ENCODE peak calls at places on chromosome 7, in ten cellular contexts. F is retina; H is H54; R is GM13977; X is cardiac fibroblast; J is astrocyte of the spinal cord; K is mesenteric fat pad; C is psoas muscle; E is stimulated activated CD4-positive, alpha-beta T cell treated with anti-CD3 and anti-CD28 coated beads, Interleukin-1b, Interleukin-23, amount 100 ng/mL, for 24 hours; Z is activated CD8-positive, alpha-beta memory T cell treated with anti-CD3 and anti-CD28 coated beads for 1 hour. W is an unnamed sample.

GRCh38 chr7:116734736-116735135 is 62.7 kb downstream of the MET start:
- DNase-seq in F (no peak), H (no peak), R (no peak), X (no peak), J (no peak), K (no peak), C (no peak), E (no peak), Z (no peak), W (no peak)

GRCh38 chr7:132130497-132130896 is 445.8 kb downstream of the PLXNA4 start:
- DNase-seq in F (no peak), H (no peak), R (no peak), X (no peak), J (peak; percentile 67), K (no peak), C (no peak), E (no peak), Z (no peak), W (no peak)

GRCh38 chr7:85324145-85324799 is 137.4 kb upstream of the SEMA3D start:
- DNase-seq in F (no peak), H (no peak), R (no peak), X (no peak), J (no peak), K (no peak), C (no peak), E (no peak), Z (no peak), W (no peak)

GRCh38 chr7:107563072-107563760 is 504 bp downstream of the COG5 start:
- DNase-seq in F (no peak), H (peak; percentile 35), R (no peak), X (no peak), J (no peak), K (no peak), C (no peak), E (peak; percentile 23), Z (no peak), W (peak; percentile 9)

GRCh38 chr7:20064974-20065862 is 152.0 kb downstream of the MACC1 start:
- DNase-seq in F (peak; percentile 64), H (peak; percentile 39), R (peak; percentile 56), X (peak; percentile 70), J (peak; percentile 95), K (no peak), C (no peak), E (no peak), Z (no peak), W (peak; percentile 75)

GRCh38 chr7:38178695-38179344 is 775 bp downstream of the STARD3NL start:
- DNase-seq in F (no peak), H (no peak), R (peak; percentile 55), X (peak; percentile 60), J (no peak), K (no peak), C (no peak), E (peak; percentile 13), Z (no peak), W (peak; percentile 65)

GRCh38 chr7:96090756-96091155 is 231.1 kb downstream of the SLC25A13 start:
- DNase-seq in F (no peak), H (no peak), R (no peak), X (no peak), J (no peak), K (no peak), C (no peak), E (no peak), Z (no peak), W (no peak)

GRCh38 chr7:11228515-11228914 is 254.8 kb downstream of the PHF14 start:
- DNase-seq in F (no peak), H (no peak), R (no peak), X (peak; percentile 72), J (peak; percentile 22), K (no peak), C (peak; percentile 40), E (no peak), Z (no peak), W (peak; percentile 85)

GRCh38 chr7:141042222-141043193 is 27.8 kb upstream of the MRPS33 start:
- DNase-seq in F (no peak), H (no peak), R (no peak), X (no peak), J (no peak), K (no peak), C (no peak), E (no peak), Z (no peak), W (no peak)

GRCh38 chr7:139648941-139649425 is 125.5 kb downstream of the CLEC2L start:
- DNase-seq in F (peak; percentile 54), H (no peak), R (peak; percentile 73), X (no peak), J (peak; percentile 30), K (no peak), C (peak; percentile 22), E (no peak), Z (no peak), W (no peak)

GRCh38 chr7:1854521-1855395 is 184.7 kb downstream of the ELFN1 start:
- DNase-seq in F (peak; percentile 38), H (no peak), R (no peak), X (no peak), J (no peak), K (peak; percentile 86), C (no peak), E (no peak), Z (no peak), W (no peak)

GRCh38 chr7:152851881-152852417 is 92.4 kb downstream of the ACTR3B start:
- DNase-seq in F (no peak), H (no peak), R (no peak), X (no peak), J (no peak), K (no peak), C (no peak), E (no peak), Z (no peak), W (no peak)

GRCh38 chr7:79973455-79973854 is 161.2 kb upstream of the GNAI1 start:
- DNase-seq in F (no peak), H (no peak), R (no peak), X (no peak), J (no peak), K (no peak), C (no peak), E (no peak), Z (no peak), W (peak; percentile 27)

GRCh38 chr7:360454-361100 is 70.6 kb downstream of the FOXL3 start:
- DNase-seq in F (no peak), H (no peak), R (no peak), X (no peak), J (no peak), K (no peak), C (peak; percentile 9), E (no peak), Z (no peak), W (no peak)

GRCh38 chr7:112211348-112211907 is 4.9 kb downstream of the ZNF277 start:
- DNase-seq in F (no peak), H (no peak), R (no peak), X (peak; percentile 73), J (no peak), K (no peak), C (no peak), E (no peak), Z (no peak), W (peak; percentile 71)

GRCh38 chr7:15780271-15780670 is 93.8 kb upstream of the MEOX2 start:
- DNase-seq in F (no peak), H (no peak), R (no peak), X (peak; percentile 65), J (peak; percentile 57), K (no peak), C (no peak), E (no peak), Z (no peak), W (peak; percentile 71)

GRCh38 chr7:64867863-64868440 is 35.1 kb upstream of the ZNF273 start:
- DNase-seq in F (no peak), H (no peak), R (no peak), X (no peak), J (no peak), K (no peak), C (no peak), E (no peak), Z (no peak), W (no peak)

GRCh38 chr7:92557249-92557648 is 28.7 kb downstream of the RBM48 start:
- DNase-seq in F (no peak), H (no peak), R (no peak), X (no peak), J (no peak), K (no peak), C (no peak), E (no peak), Z (no peak), W (no peak)

GRCh38 chr7:82678259-82678658 is 234.7 kb upstream of the CACNA2D1 start:
- DNase-seq in F (no peak), H (no peak), R (no peak), X (no peak), J (no peak), K (no peak), C (no peak), E (no peak), Z (no peak), W (no peak)

GRCh38 chr7:92415225-92415624 is 32.1 kb upstream of the GATAD1 start:
- DNase-seq in F (no peak), H (no peak), R (no peak), X (peak; percentile 8), J (no peak), K (no peak), C (no peak), E (no peak), Z (no peak), W (peak; percentile 48)

GRCh38 chr7:99379043-99379577 is 4.6 kb downstream of the ARPC1B start:
- DNase-seq in F (no peak), H (peak; percentile 85), R (peak; percentile 65), X (peak; percentile 96), J (peak; percentile 87), K (no peak), C (peak; percentile 66), E (no peak), Z (no peak), W (peak; percentile 90)

GRCh38 chr7:5711419-5711818 is 70.0 kb downstream of the RNF216 start:
- DNase-seq in F (no peak), H (no peak), R (no peak), X (no peak), J (no peak), K (no peak), C (no peak), E (no peak), Z (no peak), W (no peak)

GRCh38 chr7:134587736-134588135 is 38.8 kb downstream of the AKR1B15 start:
- DNase-seq in F (no peak), H (no peak), R (no peak), X (peak; percentile 24), J (no peak), K (no peak), C (no peak), E (no peak), Z (no peak), W (no peak)

GRCh38 chr7:106031271-106032029 is 68.4 kb downstream of the CDHR3 start:
- DNase-seq in F (no peak), H (no peak), R (no peak), X (peak; percentile 50), J (no peak), K (no peak), C (no peak), E (no peak), Z (no peak), W (peak; percentile 34)

GRCh38 chr7:25852249-25852994 is 299.6 kb upstream of the NFE2L3 start:
- DNase-seq in F (peak; percentile 86), H (no peak), R (no peak), X (peak; percentile 20), J (no peak), K (no peak), C (peak; percentile 33), E (no peak), Z (no peak), W (peak; percentile 74)

GRCh38 chr7:96308253-96308949 is 13.5 kb downstream of the SLC25A13 start:
- DNase-seq in F (no peak), H (no peak), R (no peak), X (no peak), J (no peak), K (no peak), C (no peak), E (no peak), Z (no peak), W (peak; percentile 37)

GRCh38 chr7:111486472-111487142 is 75.7 kb downstream of the IMMP2L start:
- DNase-seq in F (peak; percentile 66), H (peak; percentile 15), R (peak; percentile 50), X (peak; percentile 75), J (peak; percentile 73), K (no peak), C (no peak), E (no peak), Z (no peak), W (peak; percentile 82)

W was measured in choroid plexus epithelial cell.